ENCODE peak calls at places on chromosome 5, in five cellular contexts. W is SK-N-MC, E is nephron progenitor cell, L is heart right ventricle, C is uterus. Z is an unnamed sample.

GRCh38 chr5:96870094-96871021 is 5.9 kb upstream of the ERAP2 start:
- DNase-seq in W (no peak), E (no peak), L (no peak), C (no peak), Z (no peak)

GRCh38 chr5:35777358-35778087 is 79.2 kb upstream of the IL7R start:
- DNase-seq in W (peak), E (peak), L (peak), C (no peak), Z (peak)

GRCh38 chr5:93328833-93329232 is 252.2 kb downstream of the NR2F1-AS1 start:
- DNase-seq in W (no peak), E (no peak), L (no peak), C (no peak), Z (no peak)

GRCh38 chr5:157180374-157181264 is at the start of gene ITK:
- DNase-seq in W (no peak), E (no peak), L (no peak), C (no peak), Z (no peak)

GRCh38 chr5:174448662-174449061 is 275.7 kb upstream of the MSX2 start:
- DNase-seq in W (no peak), E (no peak), L (no peak), C (no peak), Z (no peak)

GRCh38 chr5:65126670-65127069 is 355.1 kb downstream of the ADAMTS6 start:
- DNase-seq in W (no peak), E (no peak), L (no peak), C (no peak), Z (no peak)

GRCh38 chr5:37054391-37054790 is 177.8 kb downstream of the NIPBL start:
- DNase-seq in W (no peak), E (no peak), L (no peak), C (no peak), Z (no peak)

GRCh38 chr5:143033535-143034260 is 263.5 kb downstream of the ARHGAP26 start:
- DNase-seq in W (no peak), E (no peak), L (no peak), C (no peak), Z (no peak)

GRCh38 chr5:150341331-150341730 is 16.2 kb upstream of the TCOF1 start:
- DNase-seq in W (no peak), E (no peak), L (no peak), C (no peak), Z (no peak)